ENCODE peak calls at places on chromosomes 7 and 10, in nine cellular contexts. One of them, this sample, is unnamed.

GRCh38 chr7:140384894-140385650 is 13.3 kb downstream of the SLC37A3 start:
- DNase-seq in iris pigment epithelial cell: no peak
- DNase-seq in T-helper 9 cell: no peak
- DNase-seq in ACHN: no peak
- DNase-seq in LHCN-M2: no peak
- DNase-seq in neural progenitor cell: no peak
- DNase-seq in amniotic stem cell: no peak
- DNase-seq in amygdala: no peak
- DNase-seq in HEK293T: no peak
- DNase-seq in this sample: no peak

GRCh38 chr7:71486856-71487628 is 355.1 kb downstream of the GALNT17 start:
- DNase-seq in iris pigment epithelial cell: peak
- DNase-seq in T-helper 9 cell: no peak
- DNase-seq in ACHN: no peak
- DNase-seq in LHCN-M2: peak
- DNase-seq in neural progenitor cell: no peak
- DNase-seq in amniotic stem cell: no peak
- DNase-seq in amygdala: no peak
- DNase-seq in HEK293T: no peak
- DNase-seq in this sample: no peak

GRCh38 chr10:110336111-110336721 is 31.5 kb upstream of the SMNDC1 start:
- DNase-seq in iris pigment epithelial cell: peak
- DNase-seq in T-helper 9 cell: no peak
- DNase-seq in ACHN: peak
- DNase-seq in LHCN-M2: peak
- DNase-seq in neural progenitor cell: peak
- DNase-seq in amniotic stem cell: peak
- DNase-seq in amygdala: no peak
- DNase-seq in HEK293T: no peak
- DNase-seq in this sample: no peak

GRCh38 chr10:86684305-86684704 is 16.0 kb downstream of the LDB3 start:
- DNase-seq in iris pigment epithelial cell: no peak
- DNase-seq in T-helper 9 cell: no peak
- DNase-seq in ACHN: peak
- DNase-seq in LHCN-M2: peak
- DNase-seq in neural progenitor cell: peak
- DNase-seq in amniotic stem cell: no peak
- DNase-seq in amygdala: no peak
- DNase-seq in HEK293T: peak
- DNase-seq in this sample: no peak

GRCh38 chr10:6838118-6838517 is 258.0 kb upstream of the PRKCQ start:
- DNase-seq in iris pigment epithelial cell: no peak
- DNase-seq in T-helper 9 cell: no peak
- DNase-seq in ACHN: peak
- DNase-seq in LHCN-M2: peak
- DNase-seq in neural progenitor cell: no peak
- DNase-seq in amniotic stem cell: no peak
- DNase-seq in amygdala: no peak
- DNase-seq in HEK293T: peak
- DNase-seq in this sample: no peak

GRCh38 chr10:103837370-103838094 is 17.8 kb downstream of the SH3PXD2A start:
- DNase-seq in iris pigment epithelial cell: no peak
- DNase-seq in T-helper 9 cell: no peak
- DNase-seq in ACHN: no peak
- DNase-seq in LHCN-M2: no peak
- DNase-seq in neural progenitor cell: no peak
- DNase-seq in amniotic stem cell: no peak
- DNase-seq in amygdala: no peak
- DNase-seq in HEK293T: no peak
- DNase-seq in this sample: no peak

GRCh38 chr10:86958109-86958830 is at the start of gene SNCG:
- DNase-seq in iris pigment epithelial cell: no peak
- DNase-seq in T-helper 9 cell: no peak
- DNase-seq in ACHN: no peak
- DNase-seq in LHCN-M2: no peak
- DNase-seq in neural progenitor cell: no peak
- DNase-seq in amniotic stem cell: no peak
- DNase-seq in amygdala: no peak
- DNase-seq in HEK293T: peak
- DNase-seq in this sample: no peak

GRCh38 chr7:114822131-114822530 is 99.8 kb upstream of the MDFIC start:
- DNase-seq in iris pigment epithelial cell: no peak
- DNase-seq in T-helper 9 cell: no peak
- DNase-seq in ACHN: no peak
- DNase-seq in LHCN-M2: no peak
- DNase-seq in neural progenitor cell: no peak
- DNase-seq in amniotic stem cell: no peak
- DNase-seq in amygdala: no peak
- DNase-seq in HEK293T: no peak
- DNase-seq in this sample: no peak

GRCh38 chr7:101553018-101553770 is 75.9 kb downstream of the MYL10 start:
- DNase-seq in iris pigment epithelial cell: no peak
- DNase-seq in T-helper 9 cell: no peak
- DNase-seq in ACHN: no peak
- DNase-seq in LHCN-M2: no peak
- DNase-seq in neural progenitor cell: no peak
- DNase-seq in amniotic stem cell: no peak
- DNase-seq in amygdala: no peak
- DNase-seq in HEK293T: no peak
- DNase-seq in this sample: no peak

GRCh38 chr10:116780691-116781205 is 38.4 kb upstream of the HSPA12A start:
- DNase-seq in iris pigment epithelial cell: no peak
- DNase-seq in T-helper 9 cell: no peak
- DNase-seq in ACHN: no peak
- DNase-seq in LHCN-M2: no peak
- DNase-seq in neural progenitor cell: no peak
- DNase-seq in amniotic stem cell: no peak
- DNase-seq in amygdala: no peak
- DNase-seq in HEK293T: no peak
- DNase-seq in this sample: no peak

GRCh38 chr7:47045169-47045568 is 536.7 kb downstream of the TNS3 start:
- DNase-seq in iris pigment epithelial cell: no peak
- DNase-seq in T-helper 9 cell: no peak
- DNase-seq in ACHN: no peak
- DNase-seq in LHCN-M2: peak
- DNase-seq in neural progenitor cell: no peak
- DNase-seq in amniotic stem cell: no peak
- DNase-seq in amygdala: no peak
- DNase-seq in HEK293T: no peak
- DNase-seq in this sample: no peak

GRCh38 chr7:9091282-9091681 is 657.9 kb downstream of the NXPH1 start:
- DNase-seq in iris pigment epithelial cell: no peak
- DNase-seq in T-helper 9 cell: no peak
- DNase-seq in ACHN: no peak
- DNase-seq in LHCN-M2: no peak
- DNase-seq in neural progenitor cell: no peak
- DNase-seq in amniotic stem cell: no peak
- DNase-seq in amygdala: no peak
- DNase-seq in HEK293T: no peak
- DNase-seq in this sample: no peak

GRCh38 chr10:103757531-103758293 is 97.7 kb downstream of the SH3PXD2A start:
- DNase-seq in iris pigment epithelial cell: peak
- DNase-seq in T-helper 9 cell: peak
- DNase-seq in ACHN: no peak
- DNase-seq in LHCN-M2: peak
- DNase-seq in neural progenitor cell: no peak
- DNase-seq in amniotic stem cell: peak
- DNase-seq in amygdala: no peak
- DNase-seq in HEK293T: no peak
- DNase-seq in this sample: no peak

GRCh38 chr10:94405406-94405805 is 3.1 kb downstream of the TBC1D12 start:
- DNase-seq in iris pigment epithelial cell: no peak
- DNase-seq in T-helper 9 cell: no peak
- DNase-seq in ACHN: no peak
- DNase-seq in LHCN-M2: no peak
- DNase-seq in neural progenitor cell: no peak
- DNase-seq in amniotic stem cell: no peak
- DNase-seq in amygdala: no peak
- DNase-seq in HEK293T: no peak
- DNase-seq in this sample: no peak

GRCh38 chr7:77933394-77933793 is 134.8 kb downstream of the PHTF2 start:
- DNase-seq in iris pigment epithelial cell: peak
- DNase-seq in T-helper 9 cell: no peak
- DNase-seq in ACHN: no peak
- DNase-seq in LHCN-M2: peak
- DNase-seq in neural progenitor cell: no peak
- DNase-seq in amniotic stem cell: no peak
- DNase-seq in amygdala: no peak
- DNase-seq in HEK293T: no peak
- DNase-seq in this sample: no peak

GRCh38 chr10:61284222-61284890 is 168.8 kb downstream of the TMEM26 start:
- DNase-seq in iris pigment epithelial cell: peak
- DNase-seq in T-helper 9 cell: no peak
- DNase-seq in ACHN: peak
- DNase-seq in LHCN-M2: peak
- DNase-seq in neural progenitor cell: peak
- DNase-seq in amniotic stem cell: peak
- DNase-seq in amygdala: no peak
- DNase-seq in HEK293T: peak
- DNase-seq in this sample: no peak

GRCh38 chr7:70505886-70506285 is 626.1 kb upstream of the GALNT17 start:
- DNase-seq in iris pigment epithelial cell: no peak
- DNase-seq in T-helper 9 cell: no peak
- DNase-seq in ACHN: no peak
- DNase-seq in LHCN-M2: no peak
- DNase-seq in neural progenitor cell: no peak
- DNase-seq in amniotic stem cell: no peak
- DNase-seq in amygdala: no peak
- DNase-seq in HEK293T: no peak
- DNase-seq in this sample: no peak

GRCh38 chr10:78953124-78954008 is 115.4 kb upstream of the ZMIZ1 start:
- DNase-seq in iris pigment epithelial cell: peak
- DNase-seq in T-helper 9 cell: no peak
- DNase-seq in ACHN: no peak
- DNase-seq in LHCN-M2: peak
- DNase-seq in neural progenitor cell: no peak
- DNase-seq in amniotic stem cell: no peak
- DNase-seq in amygdala: no peak
- DNase-seq in HEK293T: no peak
- DNase-seq in this sample: no peak

GRCh38 chr7:98922392-98923107 is 44.2 kb downstream of the TRRAP start:
- DNase-seq in iris pigment epithelial cell: peak
- DNase-seq in T-helper 9 cell: no peak
- DNase-seq in ACHN: no peak
- DNase-seq in LHCN-M2: no peak
- DNase-seq in neural progenitor cell: no peak
- DNase-seq in amniotic stem cell: no peak
- DNase-seq in amygdala: no peak
- DNase-seq in HEK293T: no peak
- DNase-seq in this sample: no peak

GRCh38 chr7:30841025-30841735 is 70.0 kb downstream of the MINDY4 start:
- DNase-seq in iris pigment epithelial cell: peak
- DNase-seq in T-helper 9 cell: no peak
- DNase-seq in ACHN: no peak
- DNase-seq in LHCN-M2: no peak
- DNase-seq in neural progenitor cell: no peak
- DNase-seq in amniotic stem cell: no peak
- DNase-seq in amygdala: no peak
- DNase-seq in HEK293T: no peak
- DNase-seq in this sample: no peak

GRCh38 chr10:541750-542371 is 147.6 kb downstream of the DIP2C start:
- DNase-seq in iris pigment epithelial cell: no peak
- DNase-seq in T-helper 9 cell: no peak
- DNase-seq in ACHN: peak
- DNase-seq in LHCN-M2: no peak
- DNase-seq in neural progenitor cell: no peak
- DNase-seq in amniotic stem cell: no peak
- DNase-seq in amygdala: no peak
- DNase-seq in HEK293T: peak
- DNase-seq in this sample: no peak

GRCh38 chr10:23194471-23194965 is 2.4 kb downstream of the PTF1A start:
- DNase-seq in iris pigment epithelial cell: no peak
- DNase-seq in T-helper 9 cell: no peak
- DNase-seq in ACHN: no peak
- DNase-seq in LHCN-M2: no peak
- DNase-seq in neural progenitor cell: no peak
- DNase-seq in amniotic stem cell: no peak
- DNase-seq in amygdala: no peak
- DNase-seq in HEK293T: no peak
- DNase-seq in this sample: no peak

GRCh38 chr10:108454793-108455192 is 1290.3 kb upstream of the SORCS1 start:
- DNase-seq in iris pigment epithelial cell: no peak
- DNase-seq in T-helper 9 cell: no peak
- DNase-seq in ACHN: no peak
- DNase-seq in LHCN-M2: no peak
- DNase-seq in neural progenitor cell: no peak
- DNase-seq in amniotic stem cell: peak
- DNase-seq in amygdala: no peak
- DNase-seq in HEK293T: no peak
- DNase-seq in this sample: no peak

GRCh38 chr10:119189811-119190282 is 11.2 kb upstream of the PRDX3 start:
- DNase-seq in iris pigment epithelial cell: peak
- DNase-seq in T-helper 9 cell: no peak
- DNase-seq in ACHN: no peak
- DNase-seq in LHCN-M2: peak
- DNase-seq in neural progenitor cell: no peak
- DNase-seq in amniotic stem cell: no peak
- DNase-seq in amygdala: peak
- DNase-seq in HEK293T: no peak
- DNase-seq in this sample: no peak

GRCh38 chr7:102431617-102432298 is 1.6 kb upstream of the ORAI2 start:
- DNase-seq in iris pigment epithelial cell: no peak
- DNase-seq in T-helper 9 cell: peak
- DNase-seq in ACHN: peak
- DNase-seq in LHCN-M2: no peak
- DNase-seq in neural progenitor cell: no peak
- DNase-seq in amniotic stem cell: no peak
- DNase-seq in amygdala: no peak
- DNase-seq in HEK293T: no peak
- DNase-seq in this sample: no peak

GRCh38 chr10:58178811-58179210 is 88.9 kb downstream of the IPMK start:
- DNase-seq in iris pigment epithelial cell: peak
- DNase-seq in T-helper 9 cell: no peak
- DNase-seq in ACHN: no peak
- DNase-seq in LHCN-M2: peak
- DNase-seq in neural progenitor cell: no peak
- DNase-seq in amniotic stem cell: no peak
- DNase-seq in amygdala: no peak
- DNase-seq in HEK293T: no peak
- DNase-seq in this sample: no peak

GRCh38 chr7:111878788-111879187 is 316.5 kb upstream of the IMMP2L start:
- DNase-seq in iris pigment epithelial cell: no peak
- DNase-seq in T-helper 9 cell: no peak
- DNase-seq in ACHN: no peak
- DNase-seq in LHCN-M2: no peak
- DNase-seq in neural progenitor cell: no peak
- DNase-seq in amniotic stem cell: no peak
- DNase-seq in amygdala: no peak
- DNase-seq in HEK293T: no peak
- DNase-seq in this sample: no peak

GRCh38 chr10:33136781-33137180 is 178.8 kb upstream of the ITGB1 start:
- DNase-seq in iris pigment epithelial cell: peak
- DNase-seq in T-helper 9 cell: no peak
- DNase-seq in ACHN: peak
- DNase-seq in LHCN-M2: peak
- DNase-seq in neural progenitor cell: no peak
- DNase-seq in amniotic stem cell: no peak
- DNase-seq in amygdala: no peak
- DNase-seq in HEK293T: no peak
- DNase-seq in this sample: no peak

GRCh38 chr7:28155019-28155660 is 25.5 kb downstream of the JAZF1 start:
- DNase-seq in iris pigment epithelial cell: no peak
- DNase-seq in T-helper 9 cell: no peak
- DNase-seq in ACHN: no peak
- DNase-seq in LHCN-M2: no peak
- DNase-seq in neural progenitor cell: no peak
- DNase-seq in amniotic stem cell: no peak
- DNase-seq in amygdala: no peak
- DNase-seq in HEK293T: no peak
- DNase-seq in this sample: no peak

GRCh38 chr7:36395171-36395894 is 5.7 kb downstream of the ANLN start:
- DNase-seq in iris pigment epithelial cell: no peak
- DNase-seq in T-helper 9 cell: no peak
- DNase-seq in ACHN: no peak
- DNase-seq in LHCN-M2: no peak
- DNase-seq in neural progenitor cell: no peak
- DNase-seq in amniotic stem cell: no peak
- DNase-seq in amygdala: no peak
- DNase-seq in HEK293T: no peak
- DNase-seq in this sample: no peak

GRCh38 chr10:24706479-24707118 is 17.1 kb downstream of the ARHGAP21 start:
- DNase-seq in iris pigment epithelial cell: peak
- DNase-seq in T-helper 9 cell: no peak
- DNase-seq in ACHN: peak
- DNase-seq in LHCN-M2: peak
- DNase-seq in neural progenitor cell: no peak
- DNase-seq in amniotic stem cell: peak
- DNase-seq in amygdala: no peak
- DNase-seq in HEK293T: peak
- DNase-seq in this sample: no peak